ENCODE peak calls at places on chromosomes 2 and 18, in four cellular contexts. V is GM12878, L is HepG2, K is K562. O is an unnamed sample.

GRCh38 chr2:181762000-181762399 is 81.7 kb upstream of the NEUROD1 start:
- DNase-seq in K (no peak), V (no peak), L (no peak), O (no peak)

GRCh38 chr18:22556271-22556990 is 138.7 kb upstream of the CTAGE1 start:
- DNase-seq in L (no peak), V (no peak), K (no peak), O (no peak)

GRCh38 chr18:29156531-29156930 is 979.6 kb upstream of the CDH2 start:
- DNase-seq in V (no peak), K (no peak), L (no peak), O (no peak)

GRCh38 chr2:61460168-61460567 is 10.7 kb downstream of the USP34 start:
- DNase-seq in L (peak), K (no peak), V (no peak), O (no peak)

GRCh38 chr18:74546007-74546406 is 11.7 kb downstream of the CNDP1 start:
- DNase-seq in V (no peak), K (no peak), L (no peak), O (no peak)

GRCh38 chr2:162344617-162344950 is 652 bp downstream of the GCA start:
- DNase-seq in K (no peak), V (no peak), L (peak), O (no peak)

GRCh38 chr2:150125708-150126107 is 361.8 kb downstream of the RND3 start:
- DNase-seq in L (no peak), K (no peak), V (no peak), O (no peak)

GRCh38 chr2:228545041-228545440 is 363.6 kb upstream of the SPHKAP start:
- DNase-seq in K (no peak), V (no peak), L (no peak), O (no peak)

GRCh38 chr2:12774381-12774780 is 57.6 kb downstream of the TRIB2 start:
- DNase-seq in K (no peak), L (no peak), V (no peak), O (no peak)

DNA sequence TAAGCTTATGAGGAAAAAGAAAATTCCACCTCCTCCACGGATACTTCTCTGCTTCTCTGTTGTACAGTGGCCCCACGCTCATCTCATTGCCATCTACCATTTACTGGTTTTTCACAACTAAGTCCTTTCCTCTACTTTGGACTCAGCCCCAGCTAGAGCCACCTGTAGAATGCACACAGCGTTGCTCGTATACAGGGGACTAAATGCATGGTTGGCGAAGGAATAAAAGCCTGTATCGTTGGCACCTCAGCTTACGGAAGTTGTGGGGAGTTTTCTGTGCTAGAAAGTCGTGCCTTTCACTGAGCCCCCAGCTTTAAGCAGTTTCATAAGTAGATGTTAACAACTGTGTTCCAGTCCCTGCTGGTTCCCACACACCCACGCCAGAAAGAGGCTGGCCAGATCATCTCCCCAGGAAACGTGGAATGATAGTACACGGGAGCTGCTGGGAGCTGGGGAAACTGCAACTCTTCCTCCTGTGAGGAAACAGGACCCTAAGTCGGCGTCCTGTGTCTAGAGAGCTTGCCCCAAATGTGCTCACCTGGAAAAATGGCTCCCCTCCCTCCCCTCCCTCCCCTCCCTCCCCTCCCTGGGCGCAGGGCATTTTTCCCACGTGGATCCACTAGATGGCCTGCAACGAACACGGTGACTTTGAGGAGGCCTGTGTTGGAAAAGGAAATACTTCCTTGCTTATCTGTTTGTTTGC is 43.7 kb upstream of the RFX8 start:
- DNase-seq in K (peak), V (no peak), L (peak), O (peak)
- TF ChIP-seq ZNF274 in K (no peak), V (no peak), L (peak), O (no peak)

GRCh38 chr2:19380532-19380931 is 22.1 kb upstream of the OSR1 start:
- DNase-seq in V (no peak), K (no peak), L (no peak), O (no peak)

GRCh38 chr2:19373352-19373751 is 14.9 kb upstream of the OSR1 start:
- DNase-seq in V (no peak), K (no peak), L (no peak), O (no peak)

GRCh38 chr2:19377717-19378116 is 19.3 kb upstream of the OSR1 start:
- DNase-seq in L (no peak), V (no peak), K (no peak), O (no peak)

GRCh38 chr2:19378939-19379338 is 20.5 kb upstream of the OSR1 start:
- DNase-seq in V (no peak), K (no peak), L (no peak), O (no peak)
- TF ChIP-seq ZBTB33 in V (no peak), K (no peak), L (no peak), O (no peak)

DNA sequence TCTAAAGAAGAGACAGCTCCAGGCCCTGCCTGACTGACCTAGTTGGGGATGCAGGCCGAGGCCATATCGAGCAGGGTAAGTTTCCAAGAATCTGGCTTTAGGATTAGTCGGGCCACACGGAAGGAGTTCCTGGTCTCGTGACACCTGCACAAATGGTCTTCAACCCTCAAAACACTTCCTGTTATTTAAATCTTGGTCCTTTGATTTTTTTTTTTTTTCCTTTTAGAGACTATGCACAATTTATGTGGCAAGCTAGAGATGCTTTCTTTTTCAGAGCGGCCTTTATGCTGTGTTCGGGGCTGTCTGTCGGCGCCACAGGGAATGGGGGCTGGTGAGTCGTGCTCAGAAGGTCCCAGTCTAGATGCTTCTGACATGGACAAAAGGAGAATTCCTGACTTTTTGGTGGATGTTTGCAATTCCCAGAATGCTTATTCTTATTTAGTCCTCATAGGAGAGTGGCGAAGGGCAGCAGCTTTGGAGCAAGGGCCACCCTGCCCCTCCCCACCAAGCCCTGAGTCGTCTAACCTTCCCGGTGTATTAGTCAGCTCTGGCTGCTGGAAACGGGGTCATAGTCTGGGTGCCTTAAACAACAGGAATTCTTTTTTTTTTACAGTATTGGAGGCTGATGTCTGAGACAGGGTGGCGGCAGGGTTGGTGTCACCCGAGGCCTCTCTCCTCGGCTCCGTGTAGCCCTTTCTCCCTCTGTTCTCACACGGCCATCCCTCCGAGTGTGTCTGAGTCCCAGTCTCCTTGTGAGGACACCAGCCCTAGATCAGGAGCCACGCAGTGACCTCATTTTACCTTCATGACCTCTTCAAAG is 27.4 kb downstream of the HPCAL1 start:
- DNase-seq in V (no peak), L (peak), K (no peak), O (no peak)
- TF ChIP-seq ZNF274 in V (no peak), L (peak), K (no peak), O (no peak)

DNA sequence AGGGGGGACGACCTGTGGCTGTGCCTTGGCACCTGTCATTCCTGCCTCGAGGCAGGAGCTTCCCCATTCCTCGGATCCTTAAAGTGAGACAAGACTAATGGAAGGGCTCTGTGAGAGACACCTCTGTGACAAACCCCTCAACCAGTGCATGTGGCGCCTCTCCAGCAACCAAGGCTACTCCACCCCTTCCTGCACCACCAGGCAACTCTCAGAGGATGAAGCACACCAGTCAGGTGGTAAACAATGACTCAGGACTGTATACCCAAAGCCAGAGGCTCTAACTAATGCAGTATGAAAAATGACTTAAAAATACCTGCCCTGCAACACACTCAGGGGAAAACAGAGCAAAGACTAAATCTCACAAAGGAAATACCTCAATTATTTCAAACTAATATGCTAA is 136.9 kb downstream of the UXS1 start:
- DNase-seq in K (no peak), L (peak), V (no peak), O (no peak)
- TF ChIP-seq ZBTB33 in K (no peak), L (no peak), V (no peak), O (no peak)

DNA sequence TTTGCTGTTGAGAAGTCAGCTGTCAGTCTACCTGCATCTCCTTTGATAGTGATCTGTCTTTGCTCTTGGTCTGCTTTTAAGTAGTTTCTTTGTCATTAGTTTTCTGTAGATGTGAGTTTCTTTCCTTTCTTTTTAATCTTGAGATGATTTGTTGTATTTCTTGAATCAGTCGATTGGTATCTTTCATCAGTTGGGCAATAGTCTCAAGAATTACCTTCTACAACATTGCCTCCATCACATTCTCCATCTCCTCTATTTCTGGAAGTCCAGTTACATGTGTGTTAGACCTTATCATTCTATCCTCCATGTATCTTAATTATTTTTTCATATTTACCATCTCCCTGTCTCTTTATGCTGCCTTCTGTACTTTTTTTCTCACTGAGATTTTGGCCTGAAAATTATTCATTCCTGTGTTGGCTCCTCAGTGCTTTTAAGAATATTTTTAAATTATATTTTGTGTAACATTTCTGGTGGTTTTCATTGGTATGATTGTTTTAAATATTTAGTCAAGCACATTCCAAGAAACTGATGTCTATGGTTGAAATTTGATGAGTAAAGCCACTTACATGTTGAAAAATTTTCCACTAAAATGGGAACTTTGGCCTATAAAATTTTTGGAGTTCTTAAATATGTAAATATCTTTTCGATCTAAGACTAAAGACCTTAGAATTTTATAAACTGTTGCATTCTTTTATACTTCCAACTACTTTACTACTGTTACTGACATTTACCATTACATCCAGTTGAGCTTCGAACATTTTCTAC is 239.5 kb upstream of the MGAT5 start:
- DNase-seq in V (no peak), K (no peak), L (no peak), O (no peak)
- TF ChIP-seq ZNF274 in V (no peak), K (no peak), L (no peak), O (no peak)

DNA sequence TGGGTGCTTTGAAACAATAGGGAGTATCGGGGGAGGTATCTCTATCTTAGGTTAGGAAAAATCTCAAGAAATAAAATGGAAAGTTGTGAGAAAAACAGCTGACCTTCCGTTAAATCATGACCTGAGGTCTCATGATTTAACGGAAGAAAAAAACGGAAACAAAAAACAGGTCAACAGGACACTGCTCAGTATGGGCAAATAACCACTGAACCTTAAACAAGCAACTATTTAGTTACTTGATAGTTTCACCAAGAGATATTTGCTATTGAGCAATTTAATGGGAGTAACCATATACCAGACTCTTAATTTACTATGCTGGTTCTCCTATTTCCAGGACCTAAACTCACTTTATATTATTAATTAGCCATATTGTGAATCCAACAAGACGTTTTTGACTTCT is 150.8 kb downstream of the PARD3B start:
- DNase-seq in V (no peak), L (no peak), K (no peak), O (no peak)
- TF ChIP-seq ZBTB33 in V (no peak), L (no peak), K (no peak), O (no peak)

GRCh38 chr18:13982136-13982535 is 66.8 kb upstream of the MC2R start:
- DNase-seq in L (peak), V (no peak), K (no peak), O (no peak)
- TF ChIP-seq ZNF274 in L (no peak), V (no peak), K (no peak), O (no peak)

DNA sequence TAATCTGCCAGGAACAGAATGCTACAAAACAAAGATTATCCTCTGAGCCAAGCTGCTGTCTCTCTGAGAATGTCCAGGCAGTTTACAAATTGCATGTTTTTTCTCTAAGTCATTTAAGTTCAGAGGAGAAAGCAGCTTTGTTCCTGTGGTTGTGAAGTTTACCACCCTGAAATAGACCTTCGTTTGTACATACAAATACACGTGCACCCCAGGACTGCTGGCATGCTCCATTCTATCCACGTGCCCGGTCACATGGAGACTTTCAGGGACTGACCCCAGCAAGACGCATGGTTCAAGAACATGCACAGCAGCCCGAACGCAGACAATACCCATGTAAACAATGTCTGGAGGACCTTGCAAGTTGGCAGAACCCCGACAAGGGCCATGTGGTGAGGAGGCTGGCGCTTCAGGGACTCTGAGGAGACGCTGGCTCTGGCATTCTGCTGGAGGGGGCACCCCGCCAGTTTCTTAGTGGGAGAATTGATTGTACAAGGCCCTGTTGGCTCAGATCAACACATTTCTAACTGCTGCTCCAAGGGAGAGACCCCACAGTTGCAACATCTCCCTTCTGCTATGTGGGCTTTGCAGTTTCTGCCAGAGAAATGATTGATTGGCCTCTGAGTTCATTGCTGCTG is 33.3 kb downstream of the FAM178B start:
- DNase-seq in K (no peak), L (no peak), V (no peak), O (no peak)
- TF ChIP-seq ZBTB33 in K (no peak), L (no peak), V (no peak), O (no peak)

GRCh38 chr2:216243026-216243425 is 129.3 kb downstream of the MARCHF4 start:
- DNase-seq in L (no peak), V (no peak), K (no peak), O (no peak)
- TF ChIP-seq ZNF274 in L (no peak), V (no peak), K (no peak), O (no peak)

O was measured in HCT116.